ENCODE peak calls at places on chromosomes 5 and 9, in four cellular contexts. D, Z, Y and B are unnamed samples.
A peak's percentile ranks its signal among the peaks of the same experiment; 100 is the strongest.

GRCh38 chr9:109745335-109746283 is 34.4 kb upstream of the PALM2AKAP2 start:
- DNase-seq in D (no peak), Z (no peak), Y (no peak), B (peak; percentile 18)

GRCh38 chr5:52786937-52787599 is 648 bp upstream of the ITGA1 start:
- DNase-seq in D (peak; percentile 53), Z (no peak), Y (no peak), B (peak; percentile 56)

GRCh38 chr9:35561468-35562261 is 43.4 kb upstream of the TESK1 start:
- DNase-seq in D (no peak), Z (no peak), Y (no peak), B (no peak)

GRCh38 chr5:172418847-172419810 is 35.2 kb downstream of the SH3PXD2B start:
- DNase-seq in D (no peak), Z (no peak), Y (no peak), B (no peak)

GRCh38 chr5:92945630-92946097 is 635.4 kb downstream of the NR2F1-AS1 start:
- DNase-seq in D (peak; percentile 95), Z (no peak), Y (no peak), B (no peak)

GRCh38 chr9:93473411-93473810 is 20.0 kb upstream of the FAM120AOS start:
- DNase-seq in D (no peak), Z (no peak), Y (no peak), B (no peak)

GRCh38 chr5:108650997-108651396 is 96.7 kb upstream of the FER start:
- DNase-seq in D (no peak), Z (no peak), Y (no peak), B (no peak)

GRCh38 chr5:27275353-27275752 is 237.0 kb upstream of the CDH9 start:
- DNase-seq in D (no peak), Z (no peak), Y (no peak), B (peak; percentile 16)

GRCh38 chr9:114512337-114512874 is 7.1 kb upstream of the WHRN start:
- DNase-seq in D (no peak), Z (no peak), Y (no peak), B (no peak)

GRCh38 chr9:105901514-105902109 is 207.3 kb downstream of the TMEM38B start:
- DNase-seq in D (peak; percentile 25), Z (no peak), Y (peak; percentile 66), B (peak; percentile 84)

GRCh38 chr5:108003178-108003577 is 332.4 kb upstream of the EFNA5 start:
- DNase-seq in D (no peak), Z (peak; percentile 70), Y (no peak), B (no peak)

GRCh38 chr5:116502616-116503015 is 72.0 kb downstream of the SEMA6A start:
- DNase-seq in D (no peak), Z (no peak), Y (no peak), B (no peak)

GRCh38 chr9:27954858-27955257 is 381.6 kb upstream of the C9orf72 start:
- DNase-seq in D (no peak), Z (no peak), Y (no peak), B (no peak)

GRCh38 chr5:144549580-144549979 is 378.9 kb downstream of the KCTD16 start:
- DNase-seq in D (no peak), Z (no peak), Y (no peak), B (no peak)

DNA sequence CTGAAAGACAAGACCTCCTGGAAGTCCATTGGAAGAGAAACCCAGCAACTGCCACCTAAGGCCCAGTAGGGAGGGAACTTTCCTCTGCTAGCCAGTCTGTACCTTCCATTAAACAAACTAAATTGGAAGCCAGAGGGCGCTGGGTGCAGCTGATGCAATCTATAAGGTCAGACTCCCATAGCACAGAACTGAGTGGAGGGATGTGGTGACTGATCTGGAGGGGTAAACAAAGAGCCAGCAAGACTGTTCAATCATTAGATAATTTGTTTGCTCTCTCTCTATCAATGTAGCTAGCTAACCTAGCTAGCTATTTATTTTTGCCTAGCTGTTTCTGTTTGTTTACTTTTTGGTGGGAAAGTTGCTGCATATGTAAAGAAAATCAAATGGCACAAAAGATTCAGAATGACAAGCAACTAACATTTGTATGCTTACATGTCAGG is 291.8 kb upstream of the DAB2 start:
- DNase-seq in D (peak; percentile 67), Z (no peak), Y (peak; percentile 17), B (peak; percentile 81)
- H3K4me1 ChIP-seq in D (peaks cover 6% of the 10 kb centered on the region), Z (no peaks in the 10 kb centered on the region), Y (peaks cover 3% of the 10 kb centered on the region), B (no peaks in the 10 kb centered on the region)

DNA sequence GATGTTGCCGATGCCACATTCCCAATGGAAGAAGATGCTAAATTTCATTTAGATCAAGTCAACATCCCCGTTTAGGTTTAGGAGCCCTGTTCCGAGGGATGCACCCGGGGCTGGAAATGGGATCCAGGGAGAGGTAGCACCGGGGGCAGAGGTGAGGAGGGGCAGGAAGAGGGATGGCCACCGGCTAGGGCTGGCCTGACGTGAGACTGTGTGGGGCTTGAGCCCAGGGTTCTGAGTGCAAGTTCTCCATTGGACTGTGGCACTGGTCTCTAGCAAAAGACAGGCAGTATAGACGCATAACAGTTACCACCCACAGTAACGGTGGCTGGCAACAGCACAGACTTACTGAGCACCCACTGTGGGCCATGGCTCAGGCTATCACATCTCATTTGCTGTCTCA is 209.0 kb upstream of the MVB12B start:
- DNase-seq in D (no peak), Z (no peak), Y (no peak), B (no peak)
- TF ChIP-seq CREB1 in D (no peak), Z (no peak), Y (no peak), B (no peak)

DNA sequence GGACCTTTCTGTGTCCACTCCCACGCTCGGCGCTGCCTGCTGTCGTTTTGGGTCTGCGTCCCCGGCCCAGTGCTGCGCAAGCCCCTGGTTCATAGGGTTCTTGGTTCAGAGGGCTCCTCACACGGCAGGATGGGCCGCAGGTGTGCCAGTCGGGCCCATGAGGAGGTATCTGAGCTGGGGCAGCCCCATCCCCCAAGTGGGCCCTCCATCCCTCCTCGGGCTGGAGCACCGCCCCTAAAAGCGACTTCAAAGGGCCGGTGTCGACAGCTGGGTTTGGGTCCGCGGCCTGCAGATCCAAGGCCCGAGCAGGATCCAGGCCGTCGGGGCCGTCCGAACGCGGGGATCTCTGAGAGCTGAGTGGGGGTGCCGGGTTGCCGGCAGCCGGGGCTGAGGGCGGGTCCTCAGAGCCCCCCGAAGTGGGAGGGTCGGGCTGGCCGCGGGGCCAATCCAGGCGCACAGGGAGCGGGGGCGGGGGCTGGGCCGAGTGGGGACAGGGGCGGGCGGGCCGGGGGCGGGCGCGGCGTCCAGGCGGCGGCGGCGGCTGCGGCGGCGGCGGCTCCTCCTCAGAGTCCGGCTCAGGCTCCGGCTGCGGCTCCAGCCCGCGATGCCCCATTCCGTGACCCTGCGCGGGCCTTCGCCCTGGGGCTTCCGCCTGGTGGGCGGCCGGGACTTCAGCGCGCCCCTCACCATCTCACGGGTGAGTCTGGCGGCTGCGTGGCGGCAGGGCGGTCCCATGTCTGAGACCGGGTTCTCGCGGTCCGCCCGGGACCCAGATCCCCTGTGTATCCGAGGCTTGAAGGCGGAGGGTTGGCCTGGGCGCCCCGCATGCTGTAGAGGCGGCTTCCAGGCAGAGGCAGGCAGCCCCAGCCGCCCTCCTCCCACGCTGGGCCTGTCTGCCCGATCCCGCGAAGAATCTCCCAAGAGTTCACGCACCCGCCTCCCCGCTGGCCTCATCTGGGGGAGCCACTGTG is at the start of gene PDLIM4:
- DNase-seq in D (no peak), Z (no peak), Y (peak; percentile 85), B (peak; percentile 92)
- H3K4me1 ChIP-seq in D (peaks cover 14% of the 10 kb centered on the region), Z (peaks cover 6% of the 10 kb centered on the region), Y (peaks cover 51% of the 10 kb centered on the region), B (peaks cover 17% of the 10 kb centered on the region)

GRCh38 chr5:135139397-135140134 is 105.5 kb upstream of the PITX1 start:
- DNase-seq in D (peak; percentile 45), Z (no peak), Y (peak; percentile 62), B (no peak)
- TF ChIP-seq CREB1 in D (no peak), Z (no peak), Y (no peak), B (no peak)

GRCh38 chr9:119234636-119235035 is 134.6 kb downstream of the BRINP1 start:
- DNase-seq in D (no peak), Z (no peak), Y (no peak), B (no peak)
- H3K4me1 ChIP-seq in D (no peaks in the 10 kb centered on the region), Z (no peaks in the 10 kb centered on the region), Y (no peaks in the 10 kb centered on the region), B (no peaks in the 10 kb centered on the region)